ENCODE peak calls at places on chromosome 6, in ten cellular contexts. X, U, I, Q, R, N, E, C, T and V are unnamed samples.

GRCh38 chr6:4780360-4780812 is 4.2 kb downstream of the CDYL start:
- DNase-seq in X (no peak), U (no peak), I (no peak), Q (no peak), R (no peak), N (peak), E (no peak), C (no peak), T (peak), V (no peak)

GRCh38 chr6:100446115-100446921 is 18.4 kb downstream of the SIM1 start:
- DNase-seq in X (peak), U (no peak), I (no peak), Q (no peak), R (no peak), N (no peak), E (no peak), C (no peak), T (no peak), V (no peak)

GRCh38 chr6:131651782-131652181 is 14.7 kb downstream of the ENPP3 start:
- DNase-seq in X (no peak), U (no peak), I (no peak), Q (no peak), R (no peak), N (no peak), E (peak), C (no peak), T (no peak), V (no peak)

GRCh38 chr6:89035252-89036106 is 45.1 kb upstream of the PNRC1 start:
- DNase-seq in X (peak), U (peak), I (peak), Q (no peak), R (no peak), N (peak), E (peak), C (peak), T (peak), V (peak)

GRCh38 chr6:137550527-137550926 is 56.3 kb upstream of the OLIG3 start:
- DNase-seq in X (no peak), U (no peak), I (no peak), Q (no peak), R (no peak), N (no peak), E (no peak), C (no peak), T (no peak), V (no peak)

GRCh38 chr6:53938810-53939209 is 144.0 kb downstream of the LRRC1 start:
- DNase-seq in X (no peak), U (no peak), I (no peak), Q (no peak), R (no peak), N (no peak), E (no peak), C (no peak), T (peak), V (no peak)

GRCh38 chr6:7467007-7467897 is 74.2 kb upstream of the DSP start:
- DNase-seq in X (no peak), U (no peak), I (no peak), Q (no peak), R (no peak), N (no peak), E (no peak), C (peak), T (peak), V (no peak)

GRCh38 chr6:144346719-144347446 is 61.7 kb downstream of the UTRN start:
- DNase-seq in X (no peak), U (no peak), I (no peak), Q (peak), R (no peak), N (no peak), E (no peak), C (peak), T (peak), V (no peak)

GRCh38 chr6:29938746-29939508 is 3.4 kb upstream of the HLA-A start:
- DNase-seq in X (no peak), U (no peak), I (no peak), Q (no peak), R (no peak), N (no peak), E (no peak), C (no peak), T (no peak), V (no peak)

GRCh38 chr6:46985943-46986342 is 56.2 kb downstream of the ADGRF1 start:
- DNase-seq in X (no peak), U (no peak), I (no peak), Q (no peak), R (no peak), N (no peak), E (no peak), C (no peak), T (no peak), V (no peak)

GRCh38 chr6:125853168-125853567 is 62.4 kb downstream of the NCOA7 start:
- DNase-seq in X (no peak), U (no peak), I (no peak), Q (no peak), R (no peak), N (no peak), E (no peak), C (no peak), T (no peak), V (no peak)

GRCh38 chr6:85676086-85676729 is 33.5 kb upstream of the SYNCRIP start:
- DNase-seq in X (no peak), U (no peak), I (no peak), Q (no peak), R (no peak), N (no peak), E (no peak), C (no peak), T (no peak), V (no peak)

GRCh38 chr6:52049252-52050050 is 38.0 kb downstream of the PKHD1 start:
- DNase-seq in X (no peak), U (no peak), I (no peak), Q (peak), R (no peak), N (no peak), E (no peak), C (no peak), T (peak), V (no peak)

GRCh38 chr6:55794136-55794812 is 81.1 kb downstream of the BMP5 start:
- DNase-seq in X (no peak), U (no peak), I (no peak), Q (no peak), R (no peak), N (no peak), E (no peak), C (no peak), T (peak), V (no peak)

GRCh38 chr6:99822741-99823512 is 171.1 kb downstream of the MCHR2 start:
- DNase-seq in X (no peak), U (no peak), I (no peak), Q (peak), R (no peak), N (no peak), E (peak), C (peak), T (peak), V (no peak)

GRCh38 chr6:100466410-100467143 is 1.9 kb upstream of the SIM1 start:
- DNase-seq in X (no peak), U (no peak), I (no peak), Q (no peak), R (no peak), N (no peak), E (no peak), C (no peak), T (no peak), V (no peak)

GRCh38 chr6:63634630-63635029 is 972 bp upstream of the PHF3 start:
- DNase-seq in X (no peak), U (no peak), I (no peak), Q (no peak), R (no peak), N (no peak), E (no peak), C (no peak), T (no peak), V (no peak)

GRCh38 chr6:134145786-134146185 is 93.4 kb upstream of the SLC2A12 start:
- DNase-seq in X (no peak), U (no peak), I (no peak), Q (no peak), R (no peak), N (no peak), E (no peak), C (no peak), T (peak), V (no peak)

GRCh38 chr6:75081920-75082319 is 123.9 kb downstream of the COL12A1 start:
- DNase-seq in X (no peak), U (no peak), I (no peak), Q (no peak), R (no peak), N (no peak), E (no peak), C (no peak), T (peak), V (no peak)

GRCh38 chr6:90412538-90413369 is 116.1 kb upstream of the BACH2 start:
- DNase-seq in X (no peak), U (no peak), I (no peak), Q (no peak), R (no peak), N (no peak), E (no peak), C (no peak), T (no peak), V (no peak)

GRCh38 chr6:29510202-29510601 is 22.4 kb upstream of the MAS1L start:
- DNase-seq in X (no peak), U (no peak), I (no peak), Q (no peak), R (no peak), N (no peak), E (no peak), C (no peak), T (no peak), V (no peak)

GRCh38 chr6:52391599-52391998 is 28.5 kb upstream of the EFHC1 start:
- DNase-seq in X (no peak), U (no peak), I (no peak), Q (no peak), R (no peak), N (no peak), E (no peak), C (no peak), T (no peak), V (no peak)

GRCh38 chr6:137933696-137934095 is 66.6 kb downstream of the TNFAIP3 start:
- DNase-seq in X (peak), U (no peak), I (peak), Q (no peak), R (no peak), N (no peak), E (peak), C (peak), T (peak), V (peak)

GRCh38 chr6:73369563-73369962 is at the start of gene OOEP:
- DNase-seq in X (no peak), U (no peak), I (no peak), Q (no peak), R (no peak), N (no peak), E (no peak), C (no peak), T (no peak), V (no peak)

GRCh38 chr6:42075159-42075838 is 25.0 kb downstream of the TAF8 start:
- DNase-seq in X (peak), U (peak), I (peak), Q (no peak), R (peak), N (peak), E (peak), C (peak), T (peak), V (peak)

GRCh38 chr6:11260249-11261038 is 28.0 kb upstream of the NEDD9 start:
- DNase-seq in X (no peak), U (no peak), I (no peak), Q (no peak), R (no peak), N (no peak), E (no peak), C (no peak), T (no peak), V (no peak)

GRCh38 chr6:39404312-39404711 is 81.8 kb upstream of the KCNK16 start:
- DNase-seq in X (no peak), U (no peak), I (no peak), Q (no peak), R (no peak), N (no peak), E (no peak), C (no peak), T (no peak), V (no peak)

GRCh38 chr6:131250121-131250520 is 114.9 kb downstream of the AKAP7 start:
- DNase-seq in X (peak), U (peak), I (peak), Q (no peak), R (no peak), N (no peak), E (peak), C (peak), T (peak), V (peak)

GRCh38 chr6:96509281-96509680 is 12.3 kb upstream of the UFL1 start:
- DNase-seq in X (no peak), U (no peak), I (no peak), Q (no peak), R (no peak), N (no peak), E (no peak), C (no peak), T (no peak), V (no peak)

GRCh38 chr6:156776470-156776840 is 723 bp upstream of the ARID1B start:
- DNase-seq in X (no peak), U (no peak), I (no peak), Q (no peak), R (no peak), N (no peak), E (no peak), C (no peak), T (peak), V (no peak)

GRCh38 chr6:143441010-143441409 is 9.5 kb downstream of the ADAT2 start:
- DNase-seq in X (no peak), U (no peak), I (no peak), Q (no peak), R (no peak), N (no peak), E (no peak), C (no peak), T (no peak), V (no peak)

GRCh38 chr6:17744019-17744756 is 37.5 kb upstream of the NUP153 start:
- DNase-seq in X (no peak), U (no peak), I (no peak), Q (no peak), R (no peak), N (no peak), E (no peak), C (no peak), T (no peak), V (no peak)
- H3K27ac ChIP-seq in X (no peak), U (no peak), I (no peak), Q (no peak), R (no peak), N (no peak), E (no peak), C (no peak), T (no peak), V (no peak)

DNA sequence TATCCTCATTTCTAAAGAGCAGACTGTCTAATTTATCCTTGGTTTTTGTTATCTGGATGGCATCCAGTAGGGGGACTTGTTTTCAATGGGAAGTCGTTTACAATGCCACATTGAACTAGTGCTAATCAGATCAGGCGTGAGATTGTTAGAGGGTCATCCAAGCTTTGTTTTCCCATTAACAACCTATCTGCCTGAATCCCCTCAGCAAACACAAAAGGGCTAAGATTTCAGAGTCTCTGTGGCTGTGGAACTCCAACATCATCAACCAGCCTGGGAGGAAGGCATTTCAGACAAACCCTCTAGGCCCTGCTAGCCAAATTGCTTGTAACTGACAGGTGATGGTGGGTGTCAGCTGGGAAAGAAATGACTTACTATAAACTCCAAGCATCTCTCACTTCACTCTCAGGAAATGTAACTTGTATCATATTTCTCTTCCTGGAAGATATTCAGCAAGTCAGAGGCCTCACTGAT is 47.7 kb downstream of the COL19A1 start:
- DNase-seq in X (no peak), U (no peak), I (no peak), Q (no peak), R (no peak), N (no peak), E (no peak), C (no peak), T (peak), V (no peak)
- TF ChIP-seq CTCF in X (no peak), U (no peak), I (no peak), Q (peak), R (no peak), N (no peak), E (no peak), C (no peak), T (peak), V (no peak)

DNA sequence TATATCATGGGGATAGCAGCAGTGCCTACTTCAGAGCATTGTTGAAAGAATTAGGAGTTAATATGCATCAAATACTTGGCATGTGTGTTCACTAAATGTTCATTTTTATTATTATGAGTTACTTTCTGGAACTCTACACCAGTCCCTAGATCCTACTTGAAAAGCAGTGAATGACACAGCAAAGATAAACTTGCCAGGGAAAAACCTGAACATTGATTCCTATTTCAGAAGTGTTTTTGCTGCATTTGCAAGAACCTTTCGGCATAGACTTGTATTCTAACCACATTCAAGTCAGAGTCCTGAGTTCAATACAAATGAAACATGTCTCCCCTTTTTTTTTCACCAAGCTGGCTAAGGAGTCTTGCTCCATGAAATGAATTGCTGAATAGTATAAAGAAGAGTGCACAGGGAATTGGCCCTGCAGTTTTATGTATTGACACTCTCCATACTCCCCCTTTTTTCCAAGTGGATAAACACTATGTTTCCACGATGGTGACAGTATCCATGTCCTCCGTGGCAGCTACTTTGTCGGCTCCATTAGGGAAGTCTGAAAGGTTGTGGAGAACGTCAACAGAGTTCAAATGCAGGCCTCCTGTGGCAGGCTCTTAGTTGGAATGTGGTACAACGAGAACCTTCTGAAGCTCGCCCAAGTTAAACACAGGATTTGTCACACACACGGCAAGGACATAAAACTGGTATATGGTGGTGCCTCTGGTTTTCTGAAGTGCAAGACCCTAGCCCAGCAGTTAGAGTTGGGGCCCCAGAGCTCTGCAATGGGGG is 187.2 kb upstream of the TAB2 start:
- DNase-seq in X (no peak), U (no peak), I (no peak), Q (no peak), R (no peak), N (no peak), E (peak), C (no peak), T (peak), V (no peak)
- H3K27ac ChIP-seq in X (no peak), U (no peak), I (peak), Q (no peak), R (no peak), N (no peak), E (peak), C (no peak), T (no peak), V (no peak)

DNA sequence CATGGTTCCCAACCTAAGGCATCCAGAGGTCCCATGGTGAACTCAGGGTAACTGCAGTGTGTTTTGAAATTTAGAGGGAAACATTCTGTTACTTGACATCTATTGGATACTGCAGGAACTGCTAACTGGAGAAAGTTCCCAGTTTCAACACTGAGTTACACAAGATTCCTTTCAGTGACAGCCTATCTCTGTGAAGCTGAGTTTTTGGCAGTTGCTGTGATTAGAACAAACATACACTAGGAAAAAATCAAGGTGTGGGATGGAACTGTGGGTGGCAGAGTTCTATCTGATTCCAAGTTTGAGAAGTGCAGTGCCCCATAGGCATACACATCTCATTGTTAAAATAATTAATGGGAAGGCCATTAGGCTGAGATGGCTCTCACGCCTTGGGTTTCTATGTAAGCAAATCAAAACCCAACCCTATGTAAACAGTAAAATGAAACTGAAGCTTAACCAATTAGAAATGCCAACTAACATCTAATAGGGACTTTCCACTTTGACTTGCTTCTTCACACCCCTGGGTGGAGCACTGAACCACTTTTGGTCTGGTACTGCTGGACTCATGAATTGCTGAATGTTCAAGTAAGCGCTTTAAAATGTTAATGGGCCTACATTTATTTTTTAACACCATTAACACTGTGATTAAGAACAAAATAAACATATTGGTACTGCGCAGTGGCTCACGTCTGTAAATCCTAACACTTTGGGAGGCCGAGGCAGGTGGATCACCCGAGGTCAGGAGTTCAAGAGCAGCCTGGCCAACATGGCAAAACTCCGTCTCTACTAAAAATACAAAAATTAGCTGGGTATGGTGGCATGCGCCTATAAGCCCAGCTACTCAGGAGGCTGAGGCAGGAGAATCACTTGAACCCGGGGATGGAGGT is 55.2 kb upstream of the TBC1D7 start:
- DNase-seq in X (no peak), U (no peak), I (no peak), Q (no peak), R (no peak), N (no peak), E (peak), C (no peak), T (peak), V (no peak)
- TF ChIP-seq CTCF in X (peak), U (peak), I (peak), Q (no peak), R (no peak), N (no peak), E (no peak), C (peak), T (peak), V (no peak)